ENCODE peak calls at places on chromosomes 12 and 14, in five cellular contexts. I, B, X, Z and V are unnamed samples.

GRCh38 chr14:31449971-31450610 is 7.2 kb downstream of the DTD2 start:
- DNase-seq in I (no peak), B (peak), X (peak), Z (peak), V (peak)

GRCh38 chr12:51505363-51505762 is 80.7 kb downstream of the SLC4A8 start:
- DNase-seq in I (no peak), B (no peak), X (no peak), Z (no peak), V (no peak)

GRCh38 chr14:60553855-60554254 is 44.9 kb downstream of the SIX6 start:
- DNase-seq in I (no peak), B (no peak), X (no peak), Z (no peak), V (no peak)

GRCh38 chr14:99564256-99564902 is 39.6 kb downstream of the CCDC85C start:
- DNase-seq in I (no peak), B (peak), X (no peak), Z (no peak), V (peak)

GRCh38 chr12:1799882-1800645 is 20.3 kb upstream of the LRTM2 start:
- DNase-seq in I (peak), B (no peak), X (no peak), Z (peak), V (no peak)

GRCh38 chr12:15859136-15859535 is 23.1 kb upstream of the STRAP start:
- DNase-seq in I (no peak), B (no peak), X (no peak), Z (no peak), V (no peak)

GRCh38 chr14:34060747-34061050 is 109.8 kb upstream of the EGLN3 start:
- DNase-seq in I (no peak), B (no peak), X (no peak), Z (no peak), V (no peak)

GRCh38 chr12:72368719-72369505 is 96.7 kb downstream of the TRHDE start:
- DNase-seq in I (no peak), B (no peak), X (no peak), Z (no peak), V (no peak)

GRCh38 chr12:56808954-56809353 is 45.8 kb downstream of the HSD17B6 start:
- DNase-seq in I (no peak), B (peak), X (no peak), Z (no peak), V (no peak)

GRCh38 chr12:8648598-8649205 is 13.9 kb downstream of the MFAP5 start:
- DNase-seq in I (no peak), B (no peak), X (no peak), Z (peak), V (no peak)

GRCh38 chr12:122449317-122449716 is 26.8 kb upstream of the CLIP1 start:
- DNase-seq in I (no peak), B (peak), X (peak), Z (no peak), V (no peak)

GRCh38 chr14:68523994-68524725 is 268.7 kb downstream of the ZFP36L1 start:
- DNase-seq in I (peak), B (no peak), X (no peak), Z (no peak), V (no peak)

GRCh38 chr12:10982244-10982643 is 4.5 kb downstream of the TAS2R50 start:
- DNase-seq in I (no peak), B (no peak), X (no peak), Z (peak), V (no peak)

GRCh38 chr12:12954361-12954760 is 2.4 kb upstream of the GPRC5D start:
- DNase-seq in I (no peak), B (no peak), X (no peak), Z (no peak), V (no peak)

GRCh38 chr12:93668919-93669418 is 8.2 kb upstream of the CRADD start:
- DNase-seq in I (no peak), B (no peak), X (no peak), Z (peak), V (no peak)

GRCh38 chr12:45518516-45519235 is 210.8 kb upstream of the ARID2 start:
- DNase-seq in I (no peak), B (no peak), X (no peak), Z (peak), V (no peak)

GRCh38 chr14:104678346-104678745 is 11.1 kb upstream of the INF2 start:
- DNase-seq in I (peak), B (no peak), X (no peak), Z (no peak), V (no peak)

GRCh38 chr14:89276424-89276975 is 140.5 kb downstream of the FOXN3 start:
- DNase-seq in I (no peak), B (peak), X (no peak), Z (peak), V (no peak)

GRCh38 chr12:84912191-84913142 is at the start of gene SLC6A15:
- DNase-seq in I (peak), B (peak), X (no peak), Z (peak), V (peak)

GRCh38 chr14:88476375-88476774 is 78.4 kb downstream of the PTPN21 start:
- DNase-seq in I (no peak), B (no peak), X (no peak), Z (no peak), V (no peak)

GRCh38 chr14:63666326-63666725 is 24.7 kb upstream of the WDR89 start:
- DNase-seq in I (no peak), B (no peak), X (no peak), Z (no peak), V (no peak)

GRCh38 chr14:26589998-26590397 is 7.8 kb downstream of the NOVA1 start:
- DNase-seq in I (no peak), B (no peak), X (no peak), Z (no peak), V (peak)

GRCh38 chr14:75631453-75631831 is 29.2 kb downstream of the ERG28 start:
- DNase-seq in I (no peak), B (no peak), X (no peak), Z (no peak), V (no peak)

GRCh38 chr12:66744956-66745383 is 66.1 kb upstream of the GRIP1 start:
- DNase-seq in I (no peak), B (no peak), X (no peak), Z (no peak), V (no peak)

GRCh38 chr14:65211341-65211987 is 109.1 kb upstream of the MAX start:
- DNase-seq in I (no peak), B (peak), X (no peak), Z (no peak), V (no peak)

GRCh38 chr14:39107624-39108023 is 4.6 kb upstream of the SEC23A start:
- DNase-seq in I (no peak), B (peak), X (peak), Z (peak), V (peak)

GRCh38 chr12:12796928-12797788 is 11.7 kb downstream of the APOLD1 start:
- DNase-seq in I (no peak), B (no peak), X (no peak), Z (no peak), V (no peak)

GRCh38 chr12:7113389-7113871 is 4.4 kb upstream of the C1RL start:
- DNase-seq in I (no peak), B (peak), X (peak), Z (peak), V (peak)

GRCh38 chr14:71574976-71575375 is 357.3 kb upstream of the RGS6 start:
- DNase-seq in I (no peak), B (peak), X (no peak), Z (no peak), V (no peak)

GRCh38 chr14:77033622-77034521 is 5.4 kb upstream of the IRF2BPL start:
- DNase-seq in I (peak), B (peak), X (peak), Z (peak), V (peak)

GRCh38 chr12:76714415-76714814 is 49.5 kb upstream of the ZDHHC17 start:
- DNase-seq in I (no peak), B (no peak), X (no peak), Z (no peak), V (no peak)

GRCh38 chr14:36070056-36071043 is 106.2 kb downstream of the PTCSC3 start:
- DNase-seq in I (peak), B (peak), X (peak), Z (peak), V (peak)

GRCh38 chr12:105292705-105293104 is 37.8 kb upstream of the C12orf75 start:
- DNase-seq in I (no peak), B (no peak), X (no peak), Z (no peak), V (no peak)

GRCh38 chr12:52798671-52799497 is 3.0 kb upstream of the KRT3 start:
- DNase-seq in I (no peak), B (peak), X (no peak), Z (no peak), V (no peak)